ENCODE peak calls at places on chromosome 5, in five cellular contexts. One of them, this sample, is unnamed.

GRCh38 chr5:113214026-113214425 is 220.8 kb downstream of the TSSK1B start:
- DNase-seq in sigmoid colon: no peak
- DNase-seq in HepG2: no peak
- DNase-seq in ovary: peak; percentile 57
- DNase-seq in tibial nerve: no peak
- DNase-seq in this sample: no peak

GRCh38 chr5:142388696-142389095 is 63.9 kb upstream of the SPRY4 start:
- DNase-seq in sigmoid colon: no peak
- DNase-seq in HepG2: peak; percentile 16
- DNase-seq in ovary: no peak
- DNase-seq in tibial nerve: no peak
- DNase-seq in this sample: no peak

GRCh38 chr5:116788851-116789403 is 214.3 kb upstream of the SEMA6A start:
- DNase-seq in sigmoid colon: no peak
- DNase-seq in HepG2: no peak
- DNase-seq in ovary: no peak
- DNase-seq in tibial nerve: no peak
- DNase-seq in this sample: no peak

GRCh38 chr5:93401844-93402243 is 179.2 kb downstream of the NR2F1-AS1 start:
- DNase-seq in sigmoid colon: no peak
- DNase-seq in HepG2: no peak
- DNase-seq in ovary: no peak
- DNase-seq in tibial nerve: no peak
- DNase-seq in this sample: no peak

GRCh38 chr5:143826909-143827514 is 15.1 kb downstream of the HMHB1 start:
- DNase-seq in sigmoid colon: no peak
- DNase-seq in HepG2: no peak
- DNase-seq in ovary: no peak
- DNase-seq in tibial nerve: no peak
- DNase-seq in this sample: no peak

GRCh38 chr5:175824621-175825020 is 46.8 kb upstream of the CPLX2 start:
- DNase-seq in sigmoid colon: no peak
- DNase-seq in HepG2: no peak
- DNase-seq in ovary: no peak
- DNase-seq in tibial nerve: no peak
- DNase-seq in this sample: no peak

GRCh38 chr5:142826741-142827492 is 56.7 kb downstream of the ARHGAP26 start:
- DNase-seq in sigmoid colon: no peak
- DNase-seq in HepG2: no peak
- DNase-seq in ovary: no peak
- DNase-seq in tibial nerve: no peak
- DNase-seq in this sample: peak; percentile 69

GRCh38 chr5:164355267-164355830 is 849.9 kb downstream of the MAT2B start:
- DNase-seq in sigmoid colon: no peak
- DNase-seq in HepG2: no peak
- DNase-seq in ovary: no peak
- DNase-seq in tibial nerve: no peak
- DNase-seq in this sample: no peak

GRCh38 chr5:151492729-151493128 is 45.3 kb downstream of the SLC36A1 start:
- DNase-seq in sigmoid colon: no peak
- DNase-seq in HepG2: no peak
- DNase-seq in ovary: no peak
- DNase-seq in tibial nerve: no peak
- DNase-seq in this sample: no peak

GRCh38 chr5:164504141-164504772 is 998.8 kb downstream of the MAT2B start:
- DNase-seq in sigmoid colon: no peak
- DNase-seq in HepG2: peak; percentile 34
- DNase-seq in ovary: no peak
- DNase-seq in tibial nerve: no peak
- DNase-seq in this sample: peak; percentile 36

GRCh38 chr5:56307714-56308346 is 74.7 kb upstream of the ANKRD55 start:
- DNase-seq in sigmoid colon: no peak
- DNase-seq in HepG2: peak; percentile 39
- DNase-seq in ovary: no peak
- DNase-seq in tibial nerve: no peak
- DNase-seq in this sample: no peak

GRCh38 chr5:181164076-181164952 is 16.9 kb downstream of the OR2V2 start:
- DNase-seq in sigmoid colon: no peak
- DNase-seq in HepG2: no peak
- DNase-seq in ovary: no peak
- DNase-seq in tibial nerve: no peak
- DNase-seq in this sample: no peak

GRCh38 chr5:170836226-170836625 is 25.6 kb upstream of the RANBP17 start:
- DNase-seq in sigmoid colon: no peak
- DNase-seq in HepG2: no peak
- DNase-seq in ovary: no peak
- DNase-seq in tibial nerve: no peak
- DNase-seq in this sample: no peak

GRCh38 chr5:71597001-71597400 is 9.9 kb downstream of the MCCC2 start:
- DNase-seq in sigmoid colon: no peak
- DNase-seq in HepG2: no peak
- DNase-seq in ovary: no peak
- DNase-seq in tibial nerve: no peak
- DNase-seq in this sample: no peak

GRCh38 chr5:103523319-103523718 is 39.3 kb downstream of the NUDT12 start:
- DNase-seq in sigmoid colon: no peak
- DNase-seq in HepG2: peak; percentile 61
- DNase-seq in ovary: no peak
- DNase-seq in tibial nerve: no peak
- DNase-seq in this sample: no peak

GRCh38 chr5:92908952-92909351 is 672.1 kb downstream of the NR2F1-AS1 start:
- DNase-seq in sigmoid colon: no peak
- DNase-seq in HepG2: no peak
- DNase-seq in ovary: no peak
- DNase-seq in tibial nerve: no peak
- DNase-seq in this sample: no peak

GRCh38 chr5:89572696-89573095 is 689.7 kb upstream of the MEF2C start:
- DNase-seq in sigmoid colon: no peak
- DNase-seq in HepG2: no peak
- DNase-seq in ovary: no peak
- DNase-seq in tibial nerve: no peak
- DNase-seq in this sample: no peak

DNA sequence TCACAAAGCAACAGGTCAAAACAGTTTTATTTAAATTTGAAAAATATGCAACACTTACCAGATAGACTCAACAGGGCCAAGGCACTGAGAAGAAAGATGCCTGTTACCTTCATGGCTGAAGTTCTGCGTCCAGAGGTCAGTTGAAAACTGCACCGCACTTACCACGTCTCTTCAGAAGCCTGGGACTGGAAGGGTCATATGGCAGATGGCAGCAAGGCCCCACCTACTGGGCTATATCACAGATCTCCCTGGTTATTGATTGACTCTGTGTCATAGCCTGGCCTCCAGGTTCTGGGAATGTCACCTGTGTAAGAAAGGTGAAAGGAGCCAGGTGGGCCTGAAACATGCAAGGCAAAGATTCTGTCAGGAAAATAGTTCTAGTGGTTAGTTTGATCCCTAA is at the start of gene SPINK1:
- DNase-seq in sigmoid colon: no peak
- DNase-seq in HepG2: no peak
- DNase-seq in ovary: no peak
- DNase-seq in tibial nerve: no peak
- DNase-seq in this sample: peak; percentile 62
- H3K4me3 ChIP-seq in sigmoid colon: no peak within 1 kb of the TSS
- H3K4me3 ChIP-seq in HepG2: no peak within 1 kb of the TSS
- H3K4me3 ChIP-seq in ovary: no peak within 1 kb of the TSS
- H3K4me3 ChIP-seq in tibial nerve: no peak within 1 kb of the TSS
- H3K4me3 ChIP-seq in this sample: peak within 1 kb of the TSS; percentile 37

GRCh38 chr5:40600383-40600782 is 79.3 kb upstream of the PTGER4 start:
- DNase-seq in sigmoid colon: no peak
- DNase-seq in HepG2: no peak
- DNase-seq in ovary: no peak
- DNase-seq in tibial nerve: no peak
- DNase-seq in this sample: no peak

GRCh38 chr5:40599676-40600075 is 80.0 kb upstream of the PTGER4 start:
- DNase-seq in sigmoid colon: no peak
- DNase-seq in HepG2: no peak
- DNase-seq in ovary: no peak
- DNase-seq in tibial nerve: no peak
- DNase-seq in this sample: no peak

GRCh38 chr5:40594811-40595210 is 84.9 kb upstream of the PTGER4 start:
- DNase-seq in sigmoid colon: no peak
- DNase-seq in HepG2: no peak
- DNase-seq in ovary: no peak
- DNase-seq in tibial nerve: no peak
- DNase-seq in this sample: no peak
- TF ChIP-seq EP300 in sigmoid colon: no peak
- TF ChIP-seq EP300 in HepG2: no peak
- TF ChIP-seq EP300 in ovary: no peak
- TF ChIP-seq EP300 in tibial nerve: no peak
- TF ChIP-seq EP300 in this sample: no peak

GRCh38 chr5:50968296-50969206 is 302.1 kb downstream of the PARP8 start:
- DNase-seq in sigmoid colon: no peak
- DNase-seq in HepG2: no peak
- DNase-seq in ovary: no peak
- DNase-seq in tibial nerve: no peak
- DNase-seq in this sample: no peak
- H3K27me3 ChIP-seq in sigmoid colon: peaks cover 22% of the 10 kb centered on the region
- H3K27me3 ChIP-seq in HepG2: peaks cover 46% of the 10 kb centered on the region
- H3K27me3 ChIP-seq in ovary: no peaks in the 10 kb centered on the region
- H3K27me3 ChIP-seq in tibial nerve: no peaks in the 10 kb centered on the region
- H3K27me3 ChIP-seq in this sample: no peaks in the 10 kb centered on the region

GRCh38 chr5:32195265-32195664 is 21.1 kb upstream of the GOLPH3 start:
- DNase-seq in sigmoid colon: no peak
- DNase-seq in HepG2: no peak
- DNase-seq in ovary: no peak
- DNase-seq in tibial nerve: no peak
- DNase-seq in this sample: no peak

GRCh38 chr5:32197032-32197431 is 22.9 kb upstream of the GOLPH3 start:
- DNase-seq in sigmoid colon: no peak
- DNase-seq in HepG2: no peak
- DNase-seq in ovary: no peak
- DNase-seq in tibial nerve: no peak
- DNase-seq in this sample: no peak

GRCh38 chr5:32187675-32188074 is 13.6 kb upstream of the GOLPH3 start:
- DNase-seq in sigmoid colon: no peak
- DNase-seq in HepG2: no peak
- DNase-seq in ovary: no peak
- DNase-seq in tibial nerve: no peak
- DNase-seq in this sample: no peak

GRCh38 chr5:32190094-32190493 is 16.0 kb upstream of the GOLPH3 start:
- DNase-seq in sigmoid colon: peak; percentile 88
- DNase-seq in HepG2: no peak
- DNase-seq in ovary: no peak
- DNase-seq in tibial nerve: no peak
- DNase-seq in this sample: no peak

GRCh38 chr5:32193591-32193990 is 19.5 kb upstream of the GOLPH3 start:
- DNase-seq in sigmoid colon: peak; percentile 94
- DNase-seq in HepG2: peak; percentile 86
- DNase-seq in ovary: peak; percentile 63
- DNase-seq in tibial nerve: peak; percentile 54
- DNase-seq in this sample: peak; percentile 97
- H3K4me3 ChIP-seq in sigmoid colon: no peak overlapping the region
- H3K4me3 ChIP-seq in HepG2: peak overlapping the region; percentile 56
- H3K4me3 ChIP-seq in ovary: no peak overlapping the region
- H3K4me3 ChIP-seq in tibial nerve: no peak overlapping the region
- H3K4me3 ChIP-seq in this sample: peak overlapping the region; percentile 25

This sample was measured in stomach.